ENCODE peak calls at places on chromosomes 4 and X, in eight cellular contexts. One of them, this sample, is unnamed.

GRCh38 chr4:123653211-123653610 is 256.6 kb downstream of the SPRY1 start:
- DNase-seq in anterior cingulate cortex: no peak
- DNase-seq in BJ: no peak
- DNase-seq in cardiac muscle cell: no peak
- DNase-seq in activated gamma-delta T cell treated with Interleukin-2 at 50 U/mL for 16 hours: no peak
- DNase-seq in WTC11: no peak
- DNase-seq in retinal pigment epithelial cell: no peak
- DNase-seq in tibial artery: no peak
- DNase-seq in this sample: no peak

GRCh38 chrX:72392816-72393800 is 87.4 kb upstream of the CITED1 start:
- DNase-seq in anterior cingulate cortex: no peak
- DNase-seq in BJ: no peak
- DNase-seq in cardiac muscle cell: no peak
- DNase-seq in activated gamma-delta T cell treated with Interleukin-2 at 50 U/mL for 16 hours: no peak
- DNase-seq in WTC11: no peak
- DNase-seq in retinal pigment epithelial cell: no peak
- DNase-seq in tibial artery: no peak
- DNase-seq in this sample: no peak

GRCh38 chrX:69025802-69026301 is 139.4 kb downstream of the PJA1 start:
- DNase-seq in anterior cingulate cortex: no peak
- DNase-seq in BJ: no peak
- DNase-seq in cardiac muscle cell: no peak
- DNase-seq in activated gamma-delta T cell treated with Interleukin-2 at 50 U/mL for 16 hours: no peak
- DNase-seq in WTC11: no peak
- DNase-seq in retinal pigment epithelial cell: no peak
- DNase-seq in tibial artery: no peak
- DNase-seq in this sample: no peak

GRCh38 chrX:52819788-52820187 is 8.7 kb downstream of the XAGE5 start:
- DNase-seq in anterior cingulate cortex: no peak
- DNase-seq in BJ: no peak
- DNase-seq in cardiac muscle cell: no peak
- DNase-seq in activated gamma-delta T cell treated with Interleukin-2 at 50 U/mL for 16 hours: no peak
- DNase-seq in WTC11: no peak
- DNase-seq in retinal pigment epithelial cell: no peak
- DNase-seq in tibial artery: no peak
- DNase-seq in this sample: no peak

GRCh38 chrX:140918398-140919043 is 83.9 kb upstream of the SPANXB1 start:
- DNase-seq in anterior cingulate cortex: peak
- DNase-seq in BJ: peak
- DNase-seq in cardiac muscle cell: peak
- DNase-seq in activated gamma-delta T cell treated with Interleukin-2 at 50 U/mL for 16 hours: no peak
- DNase-seq in WTC11: peak
- DNase-seq in retinal pigment epithelial cell: peak
- DNase-seq in tibial artery: no peak
- DNase-seq in this sample: no peak

GRCh38 chr4:115082633-115083032 is 30.8 kb downstream of the NDST4 start:
- DNase-seq in anterior cingulate cortex: no peak
- DNase-seq in BJ: no peak
- DNase-seq in cardiac muscle cell: no peak
- DNase-seq in activated gamma-delta T cell treated with Interleukin-2 at 50 U/mL for 16 hours: no peak
- DNase-seq in WTC11: no peak
- DNase-seq in retinal pigment epithelial cell: no peak
- DNase-seq in tibial artery: no peak
- DNase-seq in this sample: no peak

GRCh38 chr4:149441338-149441737 is 374.3 kb downstream of the IQCM start:
- DNase-seq in anterior cingulate cortex: no peak
- DNase-seq in BJ: peak
- DNase-seq in cardiac muscle cell: no peak
- DNase-seq in activated gamma-delta T cell treated with Interleukin-2 at 50 U/mL for 16 hours: no peak
- DNase-seq in WTC11: no peak
- DNase-seq in retinal pigment epithelial cell: peak
- DNase-seq in tibial artery: no peak
- DNase-seq in this sample: no peak

GRCh38 chr4:145012841-145013240 is 85.2 kb downstream of the ANAPC10 start:
- DNase-seq in anterior cingulate cortex: no peak
- DNase-seq in BJ: no peak
- DNase-seq in cardiac muscle cell: no peak
- DNase-seq in activated gamma-delta T cell treated with Interleukin-2 at 50 U/mL for 16 hours: no peak
- DNase-seq in WTC11: no peak
- DNase-seq in retinal pigment epithelial cell: peak
- DNase-seq in tibial artery: no peak
- DNase-seq in this sample: no peak

GRCh38 chr4:2551118-2551517 is 14.7 kb downstream of the FAM193A start:
- DNase-seq in anterior cingulate cortex: no peak
- DNase-seq in BJ: no peak
- DNase-seq in cardiac muscle cell: no peak
- DNase-seq in activated gamma-delta T cell treated with Interleukin-2 at 50 U/mL for 16 hours: no peak
- DNase-seq in WTC11: no peak
- DNase-seq in retinal pigment epithelial cell: no peak
- DNase-seq in tibial artery: no peak
- DNase-seq in this sample: no peak

GRCh38 chr4:67714955-67715354 is 14.0 kb upstream of the UBA6 start:
- DNase-seq in anterior cingulate cortex: no peak
- DNase-seq in BJ: no peak
- DNase-seq in cardiac muscle cell: no peak
- DNase-seq in activated gamma-delta T cell treated with Interleukin-2 at 50 U/mL for 16 hours: no peak
- DNase-seq in WTC11: no peak
- DNase-seq in retinal pigment epithelial cell: no peak
- DNase-seq in tibial artery: no peak
- DNase-seq in this sample: peak